ENCODE peak calls at places on chromosomes 12 and 14, in five cellular contexts. One of them, this sample, is unnamed.

GRCh38 chr14:31283153-31283552 is 75.6 kb upstream of the HECTD1 start:
- DNase-seq in H1: no peak
- DNase-seq in HepG2: no peak
- DNase-seq in GM12891: no peak
- DNase-seq in GM12878: no peak
- DNase-seq in this sample: no peak

GRCh38 chr14:84749191-84749945 is 780.6 kb upstream of the FLRT2 start:
- DNase-seq in H1: no peak
- DNase-seq in HepG2: no peak
- DNase-seq in GM12891: no peak
- DNase-seq in GM12878: no peak
- DNase-seq in this sample: no peak

GRCh38 chr14:76810525-76810924 is 2.2 kb downstream of the ANGEL1 start:
- DNase-seq in H1: no peak
- DNase-seq in HepG2: no peak
- DNase-seq in GM12891: no peak
- DNase-seq in GM12878: no peak
- DNase-seq in this sample: no peak

GRCh38 chr14:94395900-94396574 is 7.6 kb upstream of the SERPINA1 start:
- DNase-seq in H1: no peak
- DNase-seq in HepG2: peak
- DNase-seq in GM12891: no peak
- DNase-seq in GM12878: no peak
- DNase-seq in this sample: no peak

GRCh38 chr14:33414041-33414440 is 475.4 kb downstream of the NPAS3 start:
- DNase-seq in H1: no peak
- DNase-seq in HepG2: no peak
- DNase-seq in GM12891: no peak
- DNase-seq in GM12878: peak
- DNase-seq in this sample: no peak

GRCh38 chr12:124490584-124491305 is 76.7 kb downstream of the NCOR2 start:
- DNase-seq in H1: no peak
- DNase-seq in HepG2: no peak
- DNase-seq in GM12891: no peak
- DNase-seq in GM12878: no peak
- DNase-seq in this sample: no peak

GRCh38 chr12:109475993-109476806 is 900 bp downstream of the KCTD10 start:
- DNase-seq in H1: no peak
- DNase-seq in HepG2: no peak
- DNase-seq in GM12891: no peak
- DNase-seq in GM12878: no peak
- DNase-seq in this sample: no peak

GRCh38 chr14:90398315-90398811 is 1.5 kb downstream of the CALM1 start:
- DNase-seq in H1: peak
- DNase-seq in HepG2: no peak
- DNase-seq in GM12891: peak
- DNase-seq in GM12878: no peak
- DNase-seq in this sample: no peak

GRCh38 chr14:65838565-65838964 is 426.0 kb downstream of the FUT8 start:
- DNase-seq in H1: no peak
- DNase-seq in HepG2: no peak
- DNase-seq in GM12891: no peak
- DNase-seq in GM12878: no peak
- DNase-seq in this sample: no peak

GRCh38 chr12:57093412-57094193 is 4.7 kb downstream of the NAB2 start:
- DNase-seq in H1: peak
- DNase-seq in HepG2: no peak
- DNase-seq in GM12891: peak
- DNase-seq in GM12878: no peak
- DNase-seq in this sample: peak

GRCh38 chr12:89901319-89901718 is 192.7 kb upstream of the ATP2B1 start:
- DNase-seq in H1: no peak
- DNase-seq in HepG2: no peak
- DNase-seq in GM12891: no peak
- DNase-seq in GM12878: no peak
- DNase-seq in this sample: no peak

GRCh38 chr12:131065801-131066200 is 112.1 kb downstream of the ADGRD1 start:
- DNase-seq in H1: no peak
- DNase-seq in HepG2: no peak
- DNase-seq in GM12891: no peak
- DNase-seq in GM12878: no peak
- DNase-seq in this sample: no peak

GRCh38 chr12:64457036-64457435 is 5.1 kb downstream of the TBK1 start:
- DNase-seq in H1: no peak
- DNase-seq in HepG2: no peak
- DNase-seq in GM12891: no peak
- DNase-seq in GM12878: no peak
- DNase-seq in this sample: no peak

GRCh38 chr14:96584199-96584906 is 82.2 kb downstream of the PAPOLA start:
- DNase-seq in H1: peak
- DNase-seq in HepG2: peak
- DNase-seq in GM12891: peak
- DNase-seq in GM12878: no peak
- DNase-seq in this sample: peak

GRCh38 chr14:95326987-95327386 is 7.3 kb upstream of the CLMN start:
- DNase-seq in H1: no peak
- DNase-seq in HepG2: no peak
- DNase-seq in GM12891: no peak
- DNase-seq in GM12878: no peak
- DNase-seq in this sample: peak

GRCh38 chr12:59036973-59037807 is 116.9 kb upstream of the LRIG3 start:
- DNase-seq in H1: no peak
- DNase-seq in HepG2: no peak
- DNase-seq in GM12891: no peak
- DNase-seq in GM12878: no peak
- DNase-seq in this sample: no peak

GRCh38 chr12:14896477-14897184 is 11.0 kb upstream of the MGP start:
- DNase-seq in H1: no peak
- DNase-seq in HepG2: no peak
- DNase-seq in GM12891: no peak
- DNase-seq in GM12878: no peak
- DNase-seq in this sample: no peak

GRCh38 chr12:114254998-114255397 is 150.9 kb downstream of the TBX5 start:
- DNase-seq in H1: no peak
- DNase-seq in HepG2: no peak
- DNase-seq in GM12891: no peak
- DNase-seq in GM12878: no peak
- DNase-seq in this sample: no peak

GRCh38 chr14:98325761-98326160 is 946.2 kb downstream of the BCL11B start:
- DNase-seq in H1: no peak
- DNase-seq in HepG2: no peak
- DNase-seq in GM12891: no peak
- DNase-seq in GM12878: no peak
- DNase-seq in this sample: no peak

GRCh38 chr12:8668441-8668840 is 5.8 kb upstream of the MFAP5 start:
- DNase-seq in H1: no peak
- DNase-seq in HepG2: no peak
- DNase-seq in GM12891: no peak
- DNase-seq in GM12878: no peak
- DNase-seq in this sample: no peak

GRCh38 chr12:64253356-64253755 is 31.3 kb upstream of the KICS2 start:
- DNase-seq in H1: no peak
- DNase-seq in HepG2: no peak
- DNase-seq in GM12891: no peak
- DNase-seq in GM12878: no peak
- DNase-seq in this sample: no peak

GRCh38 chr12:2259368-2259767 is 206.6 kb downstream of the CACNA1C start:
- DNase-seq in H1: no peak
- DNase-seq in HepG2: no peak
- DNase-seq in GM12891: no peak
- DNase-seq in GM12878: no peak
- DNase-seq in this sample: no peak

GRCh38 chr12:31756977-31757420 is 28.2 kb upstream of the AMN1 start:
- DNase-seq in H1: no peak
- DNase-seq in HepG2: peak
- DNase-seq in GM12891: no peak
- DNase-seq in GM12878: no peak
- DNase-seq in this sample: no peak

GRCh38 chr14:69543341-69544249 is 31.1 kb downstream of the CCDC177 start:
- DNase-seq in H1: no peak
- DNase-seq in HepG2: no peak
- DNase-seq in GM12891: no peak
- DNase-seq in GM12878: no peak
- DNase-seq in this sample: no peak

GRCh38 chr14:81459421-81459820 is 59.3 kb upstream of the STON2 start:
- DNase-seq in H1: no peak
- DNase-seq in HepG2: no peak
- DNase-seq in GM12891: no peak
- DNase-seq in GM12878: no peak
- DNase-seq in this sample: no peak

GRCh38 chr12:48956279-48957140 is 777 bp downstream of the ARF3 start:
- DNase-seq in H1: peak
- DNase-seq in HepG2: peak
- DNase-seq in GM12891: no peak
- DNase-seq in GM12878: peak
- DNase-seq in this sample: no peak

GRCh38 chr12:93135286-93136239 is 206.5 kb upstream of the EEA1 start:
- DNase-seq in H1: no peak
- DNase-seq in HepG2: peak
- DNase-seq in GM12891: no peak
- DNase-seq in GM12878: no peak
- DNase-seq in this sample: no peak

GRCh38 chr14:92726135-92726932 is 22.1 kb downstream of the LGMN start:
- DNase-seq in H1: no peak
- DNase-seq in HepG2: no peak
- DNase-seq in GM12891: no peak
- DNase-seq in GM12878: no peak
- DNase-seq in this sample: no peak

GRCh38 chr12:111766608-111767361 is at the start of gene ALDH2:
- DNase-seq in H1: peak
- DNase-seq in HepG2: peak
- DNase-seq in GM12891: peak
- DNase-seq in GM12878: no peak
- DNase-seq in this sample: no peak

GRCh38 chr14:50951032-50951431 is 6.7 kb upstream of the PYGL start:
- DNase-seq in H1: no peak
- DNase-seq in HepG2: no peak
- DNase-seq in GM12891: no peak
- DNase-seq in GM12878: no peak
- DNase-seq in this sample: no peak

GRCh38 chr14:50955373-50956043 is 11.2 kb upstream of the PYGL start:
- DNase-seq in H1: no peak
- DNase-seq in HepG2: peak
- DNase-seq in GM12891: no peak
- DNase-seq in GM12878: no peak
- DNase-seq in this sample: no peak

GRCh38 chr14:50957296-50957695 is 13.0 kb upstream of the PYGL start:
- DNase-seq in H1: no peak
- DNase-seq in HepG2: no peak
- DNase-seq in GM12891: no peak
- DNase-seq in GM12878: no peak
- DNase-seq in this sample: no peak

GRCh38 chr14:50953497-50953896 is 9.2 kb upstream of the PYGL start:
- DNase-seq in H1: no peak
- DNase-seq in HepG2: no peak
- DNase-seq in GM12891: no peak
- DNase-seq in GM12878: no peak
- DNase-seq in this sample: no peak

DNA sequence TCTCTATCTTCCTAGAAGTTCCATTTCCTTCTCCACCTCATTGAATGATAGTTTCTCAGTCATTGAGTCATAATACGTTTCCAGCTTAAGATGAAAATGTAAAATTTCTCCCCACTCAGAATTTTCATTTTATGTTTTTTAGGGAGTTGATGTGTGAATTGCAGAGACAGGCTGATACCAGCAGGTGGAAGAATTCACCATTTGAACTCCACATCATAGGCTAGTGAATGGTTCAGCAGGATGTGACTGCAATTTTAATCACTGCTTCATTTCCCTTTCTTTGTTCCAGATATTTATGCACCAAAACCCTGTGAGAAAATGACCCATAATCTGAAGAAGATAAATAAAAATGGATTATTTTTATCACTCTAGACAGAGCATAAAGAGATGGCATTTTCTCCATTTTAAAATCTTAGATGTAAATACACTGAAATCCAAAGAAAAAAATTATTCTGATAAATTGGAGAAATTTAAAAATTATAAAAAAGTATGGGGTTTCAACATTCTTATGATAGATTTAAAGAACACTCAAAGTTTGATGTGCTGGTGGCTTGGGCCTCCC is 10.6 kb upstream of the PYGL start:
- DNase-seq in H1: no peak
- DNase-seq in HepG2: peak
- DNase-seq in GM12891: no peak
- DNase-seq in GM12878: no peak
- DNase-seq in this sample: no peak
- TF ChIP-seq TAF1 in H1: no peak
- TF ChIP-seq TAF1 in HepG2: no peak
- TF ChIP-seq TAF1 in GM12891: no peak
- TF ChIP-seq TAF1 in GM12878: no peak
- TF ChIP-seq TAF1 in this sample: no peak

GRCh38 chr12:83434600-83434999 is 747.9 kb downstream of the TMTC2 start:
- DNase-seq in H1: no peak
- DNase-seq in HepG2: no peak
- DNase-seq in GM12891: no peak
- DNase-seq in GM12878: no peak
- DNase-seq in this sample: no peak

GRCh38 chr12:83432176-83432719 is 745.5 kb downstream of the TMTC2 start:
- DNase-seq in H1: no peak
- DNase-seq in HepG2: no peak
- DNase-seq in GM12891: no peak
- DNase-seq in GM12878: no peak
- DNase-seq in this sample: no peak
- TF ChIP-seq POLR2A in H1: no peak
- TF ChIP-seq POLR2A in HepG2: no peak
- TF ChIP-seq POLR2A in GM12891: no peak
- TF ChIP-seq POLR2A in GM12878: no peak
- TF ChIP-seq POLR2A in this sample: no peak

GRCh38 chr14:37712976-37713431 is 117.6 kb downstream of the TTC6 start:
- DNase-seq in H1: no peak
- DNase-seq in HepG2: peak
- DNase-seq in GM12891: no peak
- DNase-seq in GM12878: no peak
- DNase-seq in this sample: no peak

GRCh38 chr14:37707716-37708115 is 112.3 kb downstream of the TTC6 start:
- DNase-seq in H1: no peak
- DNase-seq in HepG2: no peak
- DNase-seq in GM12891: no peak
- DNase-seq in GM12878: no peak
- DNase-seq in this sample: no peak

GRCh38 chr14:37708481-37708880 is 113.1 kb downstream of the TTC6 start:
- DNase-seq in H1: no peak
- DNase-seq in HepG2: no peak
- DNase-seq in GM12891: no peak
- DNase-seq in GM12878: no peak
- DNase-seq in this sample: no peak

GRCh38 chr14:37711499-37712475 is 116.4 kb downstream of the TTC6 start:
- DNase-seq in H1: no peak
- DNase-seq in HepG2: peak
- DNase-seq in GM12891: no peak
- DNase-seq in GM12878: no peak
- DNase-seq in this sample: no peak

GRCh38 chr14:37709419-37710195 is 114.2 kb downstream of the TTC6 start:
- DNase-seq in H1: no peak
- DNase-seq in HepG2: peak
- DNase-seq in GM12891: no peak
- DNase-seq in GM12878: no peak
- DNase-seq in this sample: no peak
- TF ChIP-seq TAF1 in H1: no peak
- TF ChIP-seq TAF1 in HepG2: no peak
- TF ChIP-seq TAF1 in GM12891: no peak
- TF ChIP-seq TAF1 in GM12878: no peak
- TF ChIP-seq TAF1 in this sample: no peak

GRCh38 chr14:68359862-68360552 is 432.9 kb downstream of the ZFP36L1 start:
- DNase-seq in H1: no peak
- DNase-seq in HepG2: no peak
- DNase-seq in GM12891: no peak
- DNase-seq in GM12878: no peak
- DNase-seq in this sample: no peak
- TF ChIP-seq POLR2A in H1: no peak
- TF ChIP-seq POLR2A in HepG2: no peak
- TF ChIP-seq POLR2A in GM12891: no peak
- TF ChIP-seq POLR2A in GM12878: no peak
- TF ChIP-seq POLR2A in this sample: peak